ENCODE peak calls at places on chromosomes 4 and X, in four cellular contexts. I is mesenchymal stem cell, Q is colonic mucosa, L is fibroblast of lung. D is an unnamed sample. For H3K9me3 and H3K36me3, the result is how much of the 10 kb centered on the place peaks cover.

GRCh38 chr4:16226816-16227461 is 668 bp upstream of the TAPT1 start:
- DNase-seq in Q (peak), L (peak), I (peak), D (no peak)

GRCh38 chr4:15198070-15198727 is 195.9 kb downstream of the CPEB2 start:
- DNase-seq in I (no peak), L (peak), Q (no peak), D (peak)

GRCh38 chrX:108312938-108313337 is 125.3 kb downstream of the COL4A6 start:
- DNase-seq in L (peak), I (peak), Q (no peak), D (no peak)

GRCh38 chrX:33183366-33183765 is 28.0 kb downstream of the DMD start:
- DNase-seq in Q (peak), L (peak), I (peak), D (no peak)

GRCh38 chrX:12210196-12210815 is 72.0 kb downstream of the FRMPD4 start:
- DNase-seq in I (peak), L (peak), Q (no peak), D (no peak)

GRCh38 chrX:136950206-136950605 is 69.7 kb upstream of the RBMX start:
- DNase-seq in Q (no peak), I (no peak), L (no peak), D (no peak)

GRCh38 chr4:72375050-72375736 is 193.8 kb downstream of the ADAMTS3 start:
- DNase-seq in I (peak), Q (no peak), L (no peak), D (no peak)

GRCh38 chrX:131045786-131046185 is 12.4 kb upstream of the ARHGAP36 start:
- DNase-seq in Q (no peak), I (no peak), L (no peak), D (no peak)

GRCh38 chr4:67934628-67935027 is 28.7 kb downstream of the TMPRSS11A start:
- DNase-seq in Q (no peak), I (no peak), L (no peak), D (no peak)

GRCh38 chr4:113781439-113782040 is 20.0 kb upstream of the CAMK2D start:
- DNase-seq in Q (no peak), I (peak), L (peak), D (no peak)

GRCh38 chr4:8559524-8560264 is 20.5 kb upstream of the GPR78 start:
- DNase-seq in I (no peak), L (no peak), Q (no peak), D (no peak)

GRCh38 chr4:100061835-100062234 is 111.8 kb upstream of the H2AZ1 start:
- DNase-seq in Q (no peak), I (peak), L (no peak), D (no peak)

GRCh38 chrX:39900788-39901170 is 197.0 kb downstream of the BCOR start:
- DNase-seq in Q (no peak), L (no peak), I (no peak), D (no peak)

GRCh38 chr4:101644516-101644915 is 146.0 kb upstream of the BANK1 start:
- DNase-seq in L (no peak), Q (no peak), I (no peak), D (no peak)

GRCh38 chr4:40055873-40056721 is 553 bp upstream of the N4BP2 start:
- DNase-seq in Q (peak), L (peak), I (peak), D (peak)

GRCh38 chrX:52271212-52271611 is 86.5 kb downstream of the MAGED4 start:
- DNase-seq in I (peak), Q (no peak), L (peak), D (peak)

GRCh38 chr4:38673109-38673978 is 9.3 kb downstream of the KLF3 start:
- DNase-seq in L (peak), I (no peak), Q (peak), D (no peak)

GRCh38 chr4:8854866-8855265 is 16.8 kb downstream of the HMX1 start:
- DNase-seq in L (no peak), Q (no peak), I (no peak), D (no peak)

GRCh38 chrX:127085939-127086338 is 266.4 kb downstream of the PRR32 start:
- DNase-seq in Q (no peak), L (no peak), I (no peak), D (no peak)

GRCh38 chr4:164204434-164204833 is 549.5 kb upstream of the SMIM31 start:
- DNase-seq in I (peak), L (peak), Q (no peak), D (peak)

GRCh38 chr4:153322791-153323190 is 21.7 kb upstream of the MND1 start:
- DNase-seq in Q (no peak), L (no peak), I (no peak), D (no peak)

GRCh38 chr4:42344749-42345148 is 52.5 kb upstream of the SHISA3 start:
- DNase-seq in L (no peak), I (no peak), Q (no peak), D (no peak)

GRCh38 chr4:38684951-38685350 is 21.0 kb downstream of the KLF3 start:
- DNase-seq in L (no peak), I (no peak), Q (no peak), D (no peak)

GRCh38 chrX:12946406-12946805 is 28.5 kb upstream of the TMSB4X start:
- DNase-seq in L (no peak), Q (no peak), I (peak), D (no peak)

GRCh38 chr4:52659722-52660261 is 691 bp upstream of the USP46 start:
- DNase-seq in L (peak), I (peak), Q (peak), D (no peak)

GRCh38 chr4:1722551-1723071 is 1.3 kb downstream of the TACC3 start:
- DNase-seq in I (peak), L (no peak), Q (no peak), D (no peak)

GRCh38 chr4:15913631-15913970 is 24.9 kb downstream of the FGFBP1 start:
- DNase-seq in I (peak), Q (no peak), L (peak), D (no peak)

GRCh38 chr4:8904041-8904501 is 32.4 kb upstream of the HMX1 start:
- DNase-seq in I (no peak), L (no peak), Q (no peak), D (no peak)

GRCh38 chrX:150897371-150898319 is 823 bp downstream of the CD99L2 start:
- DNase-seq in I (peak), L (peak), Q (peak), D (no peak)

GRCh38 chr4:53196872-53197759 is 168.7 kb downstream of the SCFD2 start:
- DNase-seq in L (peak), I (peak), Q (no peak), D (peak)

GRCh38 chr4:83212041-83212851 is 72.4 kb downstream of the COQ2 start:
- DNase-seq in Q (peak), I (no peak), L (no peak), D (no peak)

GRCh38 chr4:127124919-127125318 is 507.8 kb upstream of the INTU start:
- DNase-seq in Q (no peak), I (peak), L (peak), D (peak)

GRCh38 chrX:21528076-21528475 is 130.1 kb downstream of the KLHL34 start:
- DNase-seq in Q (no peak), L (peak), I (peak), D (no peak)

GRCh38 chr4:137417676-137418075 is 114.6 kb downstream of the PCDH18 start:
- DNase-seq in I (no peak), L (peak), Q (no peak), D (no peak)

GRCh38 chrX:124440674-124441073 is 94.3 kb downstream of the SH2D1A start:
- DNase-seq in L (no peak), I (no peak), Q (no peak), D (no peak)

GRCh38 chr4:60683357-60683756 is 516.8 kb upstream of the ADGRL3 start:
- DNase-seq in L (peak), Q (no peak), I (peak), D (no peak)

GRCh38 chr4:110411599-110412011 is 64.3 kb upstream of the ENPEP start:
- DNase-seq in Q (peak), L (no peak), I (no peak), D (peak)
- H3K9ac ChIP-seq in Q (peak), L (no peak), I (no peak), D (no peak)

GRCh38 chr4:86653237-86653865 is 59.2 kb downstream of the PTPN13 start:
- DNase-seq in L (no peak), Q (peak), I (no peak), D (peak)
- H3K9me3 ChIP-seq in L (under half), Q (under half), I (half or more), D (under half)

GRCh38 chrX:1433646-1434357 is 18.9 kb downstream of the ASMTL start:
- DNase-seq in I (no peak), Q (no peak), L (no peak), D (no peak)
- H3K36me3 ChIP-seq in I (half or more), Q (under half), L (under half), D (half or more)

GRCh38 chr4:3703677-3704521 is 62.3 kb upstream of the ADRA2C start:
- DNase-seq in L (no peak), I (no peak), Q (no peak), D (peak)

GRCh38 chr4:3702084-3702521 is 64.1 kb upstream of the ADRA2C start:
- DNase-seq in Q (no peak), L (no peak), I (no peak), D (no peak)

GRCh38 chr4:3704669-3705068 is 61.5 kb upstream of the ADRA2C start:
- DNase-seq in L (no peak), Q (no peak), I (no peak), D (no peak)

GRCh38 chr4:3702551-3703221 is 63.5 kb upstream of the ADRA2C start:
- DNase-seq in Q (no peak), I (no peak), L (no peak), D (no peak)

DNA sequence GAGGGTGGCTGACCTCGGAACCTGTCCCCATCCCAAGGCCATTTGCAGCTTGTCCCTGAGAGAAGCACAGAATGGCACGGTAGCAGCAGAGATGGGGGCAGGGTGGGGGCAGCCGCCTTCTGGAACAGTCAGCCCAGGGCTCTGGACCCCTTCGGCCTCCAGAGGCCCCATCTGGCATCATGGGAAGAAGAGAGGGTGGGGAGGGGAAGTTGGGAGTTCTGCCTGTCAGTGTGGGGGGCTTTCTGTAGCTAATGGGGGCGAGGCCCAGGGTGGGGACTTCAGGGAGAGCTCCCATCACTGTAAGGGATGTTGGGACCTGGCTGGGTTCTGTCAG is 62.9 kb upstream of the ADRA2C start:
- DNase-seq in L (no peak), Q (no peak), I (no peak), D (no peak)
- H3K9ac ChIP-seq in L (no peak), Q (no peak), I (no peak), D (peak)

D was measured in NT2/D1.